ENCODE peak calls at places on chromosomes 3 and 15, in five cellular contexts. U, R, J, N and F are unnamed samples.

GRCh38 chr3:132283440-132283839 is 33.8 kb upstream of the ACP3 start:
- DNase-seq in R (peak), J (no peak), N (no peak), U (no peak), F (no peak)

GRCh38 chr3:43624619-43625305 is 3.0 kb upstream of the ANO10 start:
- DNase-seq in N (no peak), R (no peak), J (no peak), U (no peak), F (no peak)

GRCh38 chr15:89802986-89803820 is 11.4 kb downstream of the ANPEP start:
- DNase-seq in J (no peak), N (no peak), R (no peak), U (no peak), F (no peak)

GRCh38 chr15:80191897-80192595 is 39.2 kb downstream of the FAH start:
- DNase-seq in J (no peak), U (no peak), R (no peak), N (no peak), F (no peak)

GRCh38 chr3:50274371-50275104 is 4.3 kb upstream of the LSMEM2 start:
- DNase-seq in J (peak), U (no peak), R (peak), N (no peak), F (no peak)

GRCh38 chr3:124809039-124809438 is 78.1 kb downstream of the ITGB5 start:
- DNase-seq in N (no peak), R (no peak), U (no peak), J (no peak), F (no peak)

GRCh38 chr3:180913582-180914404 is 1.3 kb downstream of the FXR1 start:
- DNase-seq in N (no peak), J (no peak), U (no peak), R (peak), F (no peak)

GRCh38 chr15:31977812-31978662 is 52.3 kb upstream of the CHRNA7 start:
- DNase-seq in J (peak), N (no peak), U (peak), R (peak), F (no peak)

GRCh38 chr3:17491601-17492000 is 250.8 kb downstream of the TBC1D5 start:
- DNase-seq in N (peak), R (no peak), U (peak), J (no peak), F (no peak)

GRCh38 chr15:34456658-34457057 is 19.1 kb upstream of the GOLGA8A start:
- DNase-seq in J (no peak), U (no peak), R (no peak), N (no peak), F (no peak)

GRCh38 chr3:185057829-185058228 is 95.0 kb downstream of the C3orf70 start:
- DNase-seq in J (no peak), U (no peak), N (no peak), R (no peak), F (no peak)

GRCh38 chr3:189944285-189945145 is 176.2 kb downstream of the P3H2 start:
- DNase-seq in N (no peak), J (peak), R (no peak), U (no peak), F (no peak)

GRCh38 chr3:131072845-131073244 is 46.2 kb downstream of the NEK11 start:
- DNase-seq in J (no peak), U (no peak), R (no peak), N (no peak), F (no peak)

GRCh38 chr15:57245130-57245529 is 131.2 kb upstream of the CGNL1 start:
- DNase-seq in R (no peak), N (no peak), J (no peak), U (no peak), F (no peak)
- H3K4me3 ChIP-seq in R (no peak), N (no peak), J (no peak), U (no peak), F (no peak)

DNA sequence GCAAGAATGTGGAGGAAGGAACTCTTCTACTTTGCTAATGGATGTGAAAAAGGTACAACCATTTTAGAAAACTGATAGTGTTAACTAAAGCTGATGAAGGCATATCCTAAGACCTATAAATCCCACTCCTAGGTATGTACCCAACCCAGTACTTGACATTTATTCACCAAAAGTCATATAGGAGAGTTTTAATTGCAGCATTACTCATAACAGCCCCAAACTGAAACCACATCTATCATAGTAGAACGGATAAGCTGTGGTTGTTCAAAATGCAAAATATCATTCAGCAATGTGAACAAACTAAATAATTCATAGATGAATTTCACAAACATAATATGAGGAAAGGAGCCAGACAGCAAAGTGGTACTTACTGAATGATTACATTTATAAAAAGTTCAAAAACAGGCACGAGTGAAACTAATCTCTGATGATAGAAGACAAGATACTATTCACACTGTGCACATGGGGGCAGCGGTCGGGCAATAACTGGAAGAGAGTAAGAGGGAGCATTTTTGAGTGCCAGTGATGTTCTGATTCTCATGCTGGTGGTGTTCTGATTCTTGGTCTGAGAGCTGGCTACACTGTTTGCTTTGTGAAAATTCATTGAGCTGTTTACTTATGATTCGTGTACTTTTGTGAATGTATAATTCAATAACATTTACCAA is 34.3 kb downstream of the GOLIM4 start:
- DNase-seq in J (no peak), R (no peak), N (no peak), U (no peak), F (no peak)
- TF ChIP-seq CTCF in J (no peak), R (no peak), N (no peak), U (peak), F (peak)

GRCh38 chr3:128482175-128482856 is 10.7 kb downstream of the GATA2 start:
- DNase-seq in R (no peak), J (no peak), N (no peak), U (no peak), F (no peak)
- H3K4me3 ChIP-seq in R (no peak), J (no peak), N (no peak), U (no peak), F (no peak)

GRCh38 chr3:9930804-9931418 is 2.7 kb upstream of the CRELD1 start:
- DNase-seq in J (no peak), R (no peak), N (no peak), U (no peak), F (no peak)
- TF ChIP-seq CTCF in J (peak), R (no peak), N (no peak), U (no peak), F (peak)

DNA sequence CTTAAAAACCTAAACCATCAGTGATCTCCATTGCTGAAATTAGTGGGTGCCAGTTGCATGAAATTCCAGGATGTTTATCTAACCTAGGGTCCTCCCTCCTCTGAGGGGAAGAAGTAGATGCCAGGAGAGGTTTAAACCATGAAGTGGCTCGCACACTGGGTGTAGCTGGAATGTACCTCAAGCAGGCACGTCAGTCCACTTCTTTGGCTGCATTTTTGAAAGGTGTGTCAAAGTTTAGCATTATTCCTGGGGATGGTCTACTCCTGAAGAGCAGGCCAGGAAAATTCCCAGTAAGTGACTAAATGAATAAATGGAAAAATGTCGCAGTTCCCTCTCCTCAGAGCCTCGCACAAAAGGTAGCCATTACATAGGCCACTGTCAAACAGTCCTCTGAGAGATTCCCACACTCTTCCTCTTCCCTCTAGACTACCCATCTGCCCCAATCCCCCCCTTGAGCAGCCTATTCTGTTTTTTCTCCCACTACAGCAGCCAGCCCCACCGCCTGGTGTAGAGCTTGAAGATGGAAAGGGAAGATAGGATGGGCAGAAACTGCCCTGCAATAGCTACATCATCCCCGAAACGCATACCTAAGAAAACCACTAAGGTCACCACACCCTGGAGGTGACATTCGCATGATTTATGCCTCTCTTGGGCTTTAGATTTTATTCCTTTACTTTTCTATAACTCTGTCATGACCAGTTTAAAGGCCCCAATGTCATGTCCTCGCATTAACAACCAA is 663 bp upstream of the TMOD3 start:
- DNase-seq in N (peak), U (no peak), R (no peak), J (no peak), F (no peak)
- H3K4me3 ChIP-seq in N (no peak), U (peak), R (no peak), J (peak), F (no peak)

DNA sequence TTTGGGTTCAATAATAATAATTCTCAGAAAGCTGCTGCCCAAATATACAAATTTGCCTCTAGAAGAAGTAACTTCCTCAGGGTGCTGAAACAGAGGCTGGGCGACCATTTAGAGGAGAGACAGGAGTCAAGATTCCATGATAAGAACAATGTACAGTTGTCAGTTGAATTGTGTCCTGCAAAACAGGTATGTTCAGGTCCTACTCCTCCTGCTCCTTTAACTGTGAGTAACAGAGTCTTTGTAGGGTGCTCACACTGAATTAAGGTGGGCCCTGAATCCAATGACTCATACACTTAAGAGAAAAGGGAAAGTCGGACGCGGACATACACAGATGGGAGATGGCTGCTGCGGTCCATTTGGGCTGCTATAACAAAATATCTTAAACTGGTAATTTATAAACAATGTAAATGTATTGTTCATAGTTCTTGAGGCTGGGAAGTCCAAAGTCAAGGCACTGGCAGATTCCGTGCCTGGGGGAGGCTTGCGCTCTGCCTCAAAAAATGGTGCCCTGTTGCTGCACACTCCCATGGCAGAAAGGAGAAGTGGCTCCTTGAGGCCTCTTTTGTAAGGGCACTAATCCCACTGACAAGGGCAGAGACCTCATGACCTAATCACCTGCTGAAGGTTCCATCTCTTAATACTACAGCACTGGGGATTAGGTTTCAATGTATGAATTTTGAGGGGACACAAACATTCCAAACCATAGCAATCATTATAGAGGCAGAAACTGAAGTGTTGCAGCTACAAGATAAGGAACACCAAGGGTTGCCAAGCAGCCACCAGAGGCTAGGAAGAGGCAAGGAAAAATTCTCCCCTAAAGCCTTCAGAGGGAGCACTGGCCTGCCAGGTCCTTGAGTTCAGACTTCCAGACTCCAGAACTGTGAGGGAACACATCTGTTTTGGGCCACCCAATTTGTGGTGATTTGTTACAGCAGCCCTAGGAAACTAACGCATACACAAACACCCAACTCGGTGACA is 55.0 kb downstream of the MB21D2 start:
- DNase-seq in R (no peak), J (no peak), N (no peak), U (no peak), F (no peak)
- TF ChIP-seq CTCF in R (peak), J (no peak), N (no peak), U (no peak), F (no peak)

DNA sequence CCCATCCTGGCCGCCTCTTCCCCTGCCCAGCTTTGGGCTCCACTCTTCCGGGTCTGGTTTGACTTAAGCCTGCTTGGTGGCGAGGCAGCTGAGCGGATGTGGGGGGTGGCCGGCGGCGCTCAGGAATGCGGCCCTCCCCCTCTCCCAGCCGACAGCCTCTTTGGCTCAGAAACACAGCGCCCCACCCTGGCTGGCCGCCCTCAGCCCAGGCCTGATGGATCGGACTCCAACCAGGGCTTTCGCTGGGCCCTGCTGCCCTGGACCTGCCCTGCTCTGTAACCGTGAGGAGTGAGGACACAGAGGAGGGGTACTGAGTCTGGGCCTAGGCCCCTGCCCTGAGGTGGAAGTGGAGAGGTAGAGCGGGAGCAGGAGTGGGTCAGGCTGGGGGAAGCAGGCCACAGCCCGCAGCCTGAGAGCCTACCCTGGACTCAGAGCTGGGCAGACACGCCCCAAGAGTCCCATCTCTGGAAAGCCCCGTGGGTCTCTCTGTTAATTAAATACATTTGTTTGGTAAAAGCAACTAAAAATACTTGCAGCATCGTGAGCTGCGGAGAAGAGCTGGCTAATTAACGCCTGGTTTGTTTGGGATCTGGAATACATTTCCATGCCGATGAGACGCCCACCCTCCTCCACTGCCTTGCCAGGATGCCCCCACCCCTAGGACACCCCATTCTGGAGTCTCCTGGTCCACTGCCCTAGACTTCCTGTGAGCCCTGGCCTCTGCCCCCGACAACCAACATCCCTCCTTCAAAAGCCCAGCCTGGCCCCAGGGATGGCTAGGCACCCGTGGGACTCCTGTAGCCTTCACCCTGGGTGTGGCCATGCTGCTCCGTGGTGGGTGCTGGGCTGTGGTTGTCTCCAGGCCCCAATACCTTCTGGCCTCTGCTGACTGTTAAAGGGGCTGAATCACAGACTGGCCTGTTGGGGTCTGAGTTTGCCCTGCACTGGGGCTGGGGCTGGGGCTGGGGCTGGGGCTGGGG is 19.6 kb downstream of the PLXNA1 start:
- DNase-seq in J (peak), R (peak), U (no peak), N (peak), F (peak)
- H3K4me3 ChIP-seq in J (no peak), R (no peak), U (no peak), N (no peak), F (peak)

GRCh38 chr3:15205934-15206661 is at the start of gene CAPN7:
- DNase-seq in J (peak), R (peak), U (peak), N (peak), F (peak)
- TF ChIP-seq CTCF in J (peak), R (peak), U (no peak), N (peak), F (peak)

DNA sequence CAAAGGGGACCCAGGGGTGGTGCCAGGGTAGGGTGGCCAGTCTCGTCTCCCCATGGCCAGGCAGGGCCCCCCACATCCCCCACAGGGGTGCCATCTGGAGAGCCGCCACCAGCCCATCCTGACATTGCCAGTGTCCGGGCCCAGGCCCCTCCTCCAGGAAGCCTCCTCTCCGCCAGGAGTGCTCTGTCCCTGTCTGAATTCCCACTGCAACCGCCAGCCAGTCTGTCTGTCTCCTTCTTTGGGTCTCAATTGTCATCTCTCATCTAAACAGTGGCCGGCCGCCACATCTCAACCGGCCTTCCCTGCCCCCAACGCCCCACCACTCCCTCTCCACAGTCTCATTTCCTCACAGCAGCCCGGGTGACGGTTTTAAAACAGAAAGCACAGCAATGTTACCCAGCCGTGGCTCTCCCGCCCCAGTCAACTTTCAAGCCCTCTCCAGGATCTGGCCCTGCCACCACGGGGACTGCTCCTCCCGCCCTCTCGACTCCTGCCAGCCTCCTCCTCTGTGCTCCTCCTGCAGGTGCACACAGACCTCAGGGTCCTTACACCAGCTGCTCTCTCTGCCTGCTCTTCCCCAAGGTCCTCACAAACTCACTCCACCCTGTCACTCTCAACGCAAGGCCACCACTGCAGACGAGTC is 57.0 kb downstream of the IQSEC1 start:
- DNase-seq in J (peak), N (no peak), U (no peak), R (no peak), F (no peak)
- H3K4me3 ChIP-seq in J (peak), N (no peak), U (no peak), R (no peak), F (no peak)

GRCh38 chr3:39273119-39273518 is 6.7 kb downstream of the CX3CR1 start:
- DNase-seq in N (no peak), U (no peak), R (no peak), J (no peak), F (no peak)
- TF ChIP-seq CTCF in N (peak), U (no peak), R (peak), J (no peak), F (no peak)